ENCODE peak calls at places on chromosome 6, in ten cellular contexts. T is ELR, W is WTC11, R is breast epithelium, G is GM12865, C is SHP77 treated with DMSO at 0.1 percent for 48 hours, J is cerebellar cortex, O is RWPE1, Q is M059J, F is GM03348. Z is an unnamed sample.

GRCh38 chr6:79842382-79843040 is 104.8 kb downstream of the ELOVL4 start:
- DNase-seq in T (no peak), W (no peak), R (no peak), G (peak), C (no peak), J (no peak), O (no peak), Q (no peak), F (no peak), Z (no peak)

GRCh38 chr6:136333824-136334464 is 44.3 kb upstream of the BCLAF1 start:
- DNase-seq in T (no peak), W (no peak), R (no peak), G (no peak), C (no peak), J (no peak), O (no peak), Q (no peak), F (no peak), Z (no peak)

GRCh38 chr6:33689148-33689494 is 22.4 kb downstream of the UQCC2 start:
- DNase-seq in T (no peak), W (no peak), R (no peak), G (no peak), C (no peak), J (no peak), O (no peak), Q (no peak), F (no peak), Z (no peak)

GRCh38 chr6:36479256-36479655 is 36.5 kb downstream of the KCTD20 start:
- DNase-seq in T (no peak), W (no peak), R (no peak), G (no peak), C (no peak), J (no peak), O (no peak), Q (no peak), F (no peak), Z (no peak)

GRCh38 chr6:161038229-161039003 is 46.8 kb downstream of the MAP3K4 start:
- DNase-seq in T (peak), W (no peak), R (peak), G (peak), C (no peak), J (peak), O (peak), Q (peak), F (peak), Z (peak)

GRCh38 chr6:161257778-161258457 is 15.9 kb downstream of the AGPAT4 start:
- DNase-seq in T (peak), W (no peak), R (no peak), G (no peak), C (no peak), J (no peak), O (peak), Q (peak), F (peak), Z (no peak)

GRCh38 chr6:142009647-142010046 is 123.1 kb upstream of the GJE1 start:
- DNase-seq in T (peak), W (no peak), R (no peak), G (no peak), C (no peak), J (no peak), O (no peak), Q (peak), F (no peak), Z (peak)

GRCh38 chr6:110173506-110174132 is 5.9 kb downstream of the WASF1 start:
- DNase-seq in T (no peak), W (no peak), R (no peak), G (no peak), C (no peak), J (no peak), O (no peak), Q (peak), F (no peak), Z (no peak)

GRCh38 chr6:155939253-155939652 is 483.6 kb upstream of the NOX3 start:
- DNase-seq in T (no peak), W (no peak), R (no peak), G (no peak), C (no peak), J (no peak), O (no peak), Q (no peak), F (no peak), Z (no peak)

GRCh38 chr6:148175511-148176188 is 167.0 kb upstream of the SASH1 start:
- DNase-seq in T (peak), W (no peak), R (no peak), G (no peak), C (no peak), J (no peak), O (no peak), Q (peak), F (no peak), Z (no peak)

GRCh38 chr6:56851104-56851503 is 103.8 kb upstream of the BEND6 start:
- DNase-seq in T (peak), W (peak), R (no peak), G (peak), C (no peak), J (peak), O (no peak), Q (peak), F (peak), Z (no peak)

GRCh38 chr6:30647802-30648460 is 998 bp downstream of the C6orf136 start:
- DNase-seq in T (no peak), W (no peak), R (no peak), G (no peak), C (no peak), J (no peak), O (no peak), Q (no peak), F (no peak), Z (no peak)

GRCh38 chr6:53172468-53172803 is 23.8 kb upstream of the GCM1 start:
- DNase-seq in T (no peak), W (no peak), R (no peak), G (no peak), C (no peak), J (no peak), O (no peak), Q (no peak), F (no peak), Z (no peak)

GRCh38 chr6:113805167-113805835 is 51.8 kb upstream of the MARCKS start:
- DNase-seq in T (no peak), W (no peak), R (no peak), G (peak), C (no peak), J (no peak), O (no peak), Q (peak), F (no peak), Z (no peak)

GRCh38 chr6:92779758-92780157 is 639.6 kb downstream of the EPHA7 start:
- DNase-seq in T (no peak), W (no peak), R (no peak), G (no peak), C (no peak), J (peak), O (peak), Q (peak), F (no peak), Z (no peak)

GRCh38 chr6:167550936-167551633 is 226.2 kb downstream of the TTLL2 start:
- DNase-seq in T (no peak), W (no peak), R (no peak), G (no peak), C (no peak), J (peak), O (no peak), Q (no peak), F (no peak), Z (no peak)

GRCh38 chr6:166627875-166628849 is 1.1 kb upstream of the RPS6KA2 start:
- DNase-seq in T (peak), W (peak), R (peak), G (peak), C (peak), J (peak), O (no peak), Q (peak), F (peak), Z (no peak)

GRCh38 chr6:54074591-54075195 is 36.5 kb upstream of the MLIP start:
- DNase-seq in T (no peak), W (peak), R (no peak), G (no peak), C (no peak), J (no peak), O (no peak), Q (no peak), F (no peak), Z (no peak)

GRCh38 chr6:167227984-167228383 is 63.1 kb upstream of the UNC93A start:
- DNase-seq in T (no peak), W (no peak), R (no peak), G (no peak), C (no peak), J (no peak), O (no peak), Q (no peak), F (no peak), Z (no peak)

GRCh38 chr6:13454286-13455221 is 32.8 kb downstream of the GFOD1 start:
- DNase-seq in T (peak), W (no peak), R (peak), G (peak), C (no peak), J (peak), O (no peak), Q (peak), F (peak), Z (no peak)

GRCh38 chr6:1686117-1687098 is 76.7 kb downstream of the FOXC1 start:
- DNase-seq in T (peak), W (no peak), R (no peak), G (no peak), C (peak), J (no peak), O (peak), Q (peak), F (peak), Z (peak)

GRCh38 chr6:13445005-13445743 is 42.2 kb downstream of the GFOD1 start:
- DNase-seq in T (peak), W (peak), R (peak), G (no peak), C (peak), J (no peak), O (peak), Q (no peak), F (peak), Z (peak)

GRCh38 chr6:138396709-138397108 is 7.3 kb upstream of the HEBP2 start:
- DNase-seq in T (no peak), W (no peak), R (no peak), G (no peak), C (no peak), J (no peak), O (no peak), Q (no peak), F (no peak), Z (no peak)

GRCh38 chr6:2441881-2442475 is 196.6 kb upstream of the GMDS start:
- DNase-seq in T (no peak), W (no peak), R (no peak), G (no peak), C (no peak), J (no peak), O (no peak), Q (no peak), F (no peak), Z (no peak)

GRCh38 chr6:11035961-11036360 is 8.1 kb downstream of the ELOVL2 start:
- DNase-seq in T (no peak), W (no peak), R (no peak), G (no peak), C (no peak), J (no peak), O (no peak), Q (no peak), F (no peak), Z (no peak)

GRCh38 chr6:29651413-29652197 is 5.3 kb upstream of the MOG start:
- DNase-seq in T (peak), W (no peak), R (no peak), G (peak), C (peak), J (peak), O (peak), Q (peak), F (peak), Z (no peak)

GRCh38 chr6:52098649-52099184 is 11.3 kb upstream of the PKHD1 start:
- DNase-seq in T (peak), W (no peak), R (no peak), G (no peak), C (no peak), J (no peak), O (no peak), Q (no peak), F (no peak), Z (no peak)

GRCh38 chr6:138278326-138278725 is 60.0 kb upstream of the PBOV1 start:
- DNase-seq in T (peak), W (peak), R (no peak), G (peak), C (no peak), J (no peak), O (peak), Q (peak), F (peak), Z (no peak)

GRCh38 chr6:5238336-5238735 is 22.4 kb downstream of the LYRM4 start:
- DNase-seq in T (no peak), W (no peak), R (no peak), G (no peak), C (no peak), J (no peak), O (no peak), Q (no peak), F (no peak), Z (no peak)

Z was measured in HS-27A.